ENCODE peak calls at places on chromosome 22, in eight cellular contexts. B is IMR-90, K is fibroblast of lung, V is upper lobe of right lung, I is endothelial cell of umbilical vein, A is heart left ventricle, D is adrenal gland, Z is esophagus muscularis mucosa. X is an unnamed sample.
A peak's percentile ranks its signal among the peaks of the same experiment; 100 is the strongest.

GRCh38 chr22:31062566-31063230 is 18.4 kb upstream of the SMTN start:
- DNase-seq in B (no peak), V (no peak), D (no peak), I (no peak), A (no peak), Z (no peak), K (no peak), X (no peak)

GRCh38 chr22:25970348-25970995 is 198.8 kb upstream of the SEZ6L start:
- DNase-seq in I (no peak), K (no peak), D (peak; percentile 12), Z (no peak), A (peak; percentile 65), B (no peak), V (no peak), X (no peak)

GRCh38 chr22:29914991-29915390 is 32.0 kb downstream of the MTMR3 start:
- DNase-seq in K (peak; percentile 22), V (no peak), Z (no peak), I (no peak), D (no peak), A (no peak), B (no peak), X (no peak)

GRCh38 chr22:48805516-48805915 is 1022.2 kb downstream of the BRD1 start:
- DNase-seq in K (no peak), I (no peak), V (no peak), Z (no peak), D (no peak), A (no peak), B (no peak), X (no peak)

GRCh38 chr22:31139866-31140716 is at the start of gene PLA2G3:
- DNase-seq in I (peak; percentile 27), V (peak; percentile 93), A (no peak), B (peak; percentile 60), K (peak; percentile 65), Z (no peak), D (no peak), X (no peak)

GRCh38 chr22:47195676-47196492 is 433.4 kb downstream of the TBC1D22A start:
- DNase-seq in K (no peak), B (no peak), D (no peak), V (peak; percentile 62), Z (no peak), A (no peak), I (no peak), X (no peak)

GRCh38 chr22:43345761-43346261 is 2.6 kb upstream of the SCUBE1 start:
- DNase-seq in K (no peak), D (no peak), B (no peak), I (no peak), Z (no peak), V (peak; percentile 42), A (no peak), X (no peak)

GRCh38 chr22:30128511-30128910 is 48.2 kb downstream of the HORMAD2 start:
- DNase-seq in K (no peak), D (no peak), A (no peak), Z (no peak), B (no peak), I (no peak), V (no peak), X (no peak)

GRCh38 chr22:48391820-48392219 is 1435.9 kb downstream of the BRD1 start:
- DNase-seq in D (no peak), V (no peak), Z (peak; percentile 62), I (no peak), B (no peak), K (no peak), A (no peak), X (no peak)

GRCh38 chr22:29825578-29825977 is 12.5 kb downstream of the ASCC2 start:
- DNase-seq in B (no peak), Z (no peak), V (no peak), I (no peak), D (no peak), K (no peak), A (no peak), X (no peak)

GRCh38 chr22:50673231-50674126 is 856 bp downstream of the SHANK3 start:
- DNase-seq in I (peak; percentile 68), B (no peak), K (no peak), V (no peak), Z (peak; percentile 80), D (no peak), A (no peak), X (no peak)

GRCh38 chr22:42621505-42622002 is 6.9 kb upstream of the POLDIP3 start:
- DNase-seq in I (peak; percentile 51), V (peak; percentile 88), D (peak; percentile 78), K (peak; percentile 60), Z (no peak), B (peak; percentile 61), A (peak; percentile 73), X (peak; percentile 66)

GRCh38 chr22:40076702-40077645 is 82.2 kb downstream of the FAM83F start:
- DNase-seq in A (no peak), Z (no peak), V (no peak), D (no peak), B (peak; percentile 43), I (no peak), K (peak; percentile 21), X (no peak)

GRCh38 chr22:30701872-30702271 is 7.2 kb downstream of the OSBP2 start:
- DNase-seq in D (no peak), Z (no peak), V (no peak), I (no peak), A (no peak), B (peak; percentile 61), K (peak; percentile 66), X (no peak)

GRCh38 chr22:37996079-37996478 is 11.7 kb upstream of the SOX10 start:
- DNase-seq in B (no peak), V (no peak), Z (no peak), K (no peak), D (no peak), I (no peak), A (no peak), X (no peak)
- H3K27ac ChIP-seq in B (no peak overlapping the region), V (no peak overlapping the region), Z (no peak overlapping the region), K (no peak overlapping the region), D (no peak overlapping the region), I (no peak overlapping the region), A (no peak overlapping the region), X (no peak overlapping the region)

GRCh38 chr22:37905534-37906363 is at the start of gene MICALL1:
- DNase-seq in Z (no peak), K (peak; percentile 79), D (peak; percentile 70), I (peak; percentile 69), A (peak; percentile 79), V (peak; percentile 89), B (peak; percentile 67), X (peak; percentile 73)
- TF ChIP-seq CTCF in Z (peak; percentile 34), K (no peak), D (peak; percentile 45), I (no peak), A (no peak), V (no peak), B (peak; percentile 46), X (peak; percentile 62)

DNA sequence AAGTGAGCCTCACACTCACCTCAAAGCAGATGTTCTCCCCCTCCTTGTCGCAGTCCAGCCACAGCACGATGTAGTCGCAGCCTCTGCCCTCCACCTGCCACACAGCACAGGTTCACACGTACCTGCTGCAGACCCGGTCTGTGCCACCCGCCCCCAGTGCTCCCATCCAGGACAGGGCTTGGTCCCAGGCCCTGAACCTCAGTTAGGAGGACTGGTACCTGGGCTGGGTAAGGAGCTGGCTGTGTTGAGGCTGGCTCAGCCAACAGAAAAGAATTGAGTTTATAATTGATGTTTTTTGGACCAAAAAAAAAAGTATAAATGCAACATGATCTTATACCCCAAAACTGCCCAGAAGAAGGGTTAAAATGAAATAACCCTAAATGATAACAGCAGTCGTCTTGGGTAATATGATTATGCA is 10.7 kb downstream of the TOP3B start:
- DNase-seq in B (no peak), A (no peak), Z (no peak), K (no peak), V (no peak), I (no peak), D (no peak), X (no peak)
- H3K36me3 ChIP-seq in B (peaks cover 74% of the 10 kb centered on the region), A (peaks cover 14% of the 10 kb centered on the region), Z (peaks cover 63% of the 10 kb centered on the region), K (peaks cover 41% of the 10 kb centered on the region), V (peaks cover 88% of the 10 kb centered on the region), I (peaks cover 27% of the 10 kb centered on the region), D (peaks cover 75% of the 10 kb centered on the region), X (no peaks in the 10 kb centered on the region)

DNA sequence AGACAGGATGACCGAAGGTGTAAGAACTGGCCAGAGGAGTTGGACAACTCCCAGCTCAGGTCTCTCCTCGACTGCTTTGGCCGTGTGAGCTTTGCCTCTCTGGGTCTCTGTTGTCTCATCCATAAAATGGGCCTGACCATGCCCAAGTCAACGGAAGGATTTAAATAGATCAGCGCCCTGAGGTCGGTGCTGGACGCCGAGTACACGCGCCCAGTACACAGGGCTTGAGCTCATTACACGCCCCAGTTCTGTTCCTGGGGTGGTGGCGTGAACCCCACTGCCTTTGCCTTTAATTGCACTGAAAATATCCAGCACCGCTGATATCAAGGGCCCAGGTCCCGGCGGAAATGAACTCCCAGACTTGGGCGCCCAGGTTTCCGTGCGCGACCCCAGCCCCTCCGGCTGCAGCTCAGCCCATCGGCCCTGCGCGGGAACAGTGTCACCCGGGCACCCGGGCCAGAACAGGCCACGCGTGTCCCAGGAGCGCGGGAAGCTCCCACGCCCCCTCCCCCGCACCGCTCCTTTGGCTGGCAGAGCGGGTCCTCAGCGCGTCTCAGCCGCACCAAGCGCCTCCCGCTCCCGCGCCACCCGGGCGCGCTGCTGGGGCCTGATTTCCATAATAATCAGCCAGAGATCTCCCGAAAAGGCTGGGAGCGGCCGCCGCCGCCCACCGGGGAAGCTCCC is 42.2 kb downstream of the CYTH4 start:
- DNase-seq in Z (no peak), B (no peak), V (peak; percentile 58), K (no peak), I (no peak), D (no peak), A (no peak), X (no peak)
- H3K27ac ChIP-seq in Z (no peak overlapping the region), B (no peak overlapping the region), V (no peak overlapping the region), K (no peak overlapping the region), I (no peak overlapping the region), D (no peak overlapping the region), A (no peak overlapping the region), X (no peak overlapping the region)

GRCh38 chr22:37253164-37253660 is 9.1 kb upstream of the RAC2 start:
- DNase-seq in Z (no peak), A (no peak), B (no peak), V (no peak), K (peak; percentile 40), D (no peak), I (peak; percentile 58), X (no peak)
- TF ChIP-seq CTCF in Z (no peak), A (no peak), B (peak; percentile 10), V (no peak), K (peak; percentile 25), D (no peak), I (peak; percentile 7), X (no peak)

DNA sequence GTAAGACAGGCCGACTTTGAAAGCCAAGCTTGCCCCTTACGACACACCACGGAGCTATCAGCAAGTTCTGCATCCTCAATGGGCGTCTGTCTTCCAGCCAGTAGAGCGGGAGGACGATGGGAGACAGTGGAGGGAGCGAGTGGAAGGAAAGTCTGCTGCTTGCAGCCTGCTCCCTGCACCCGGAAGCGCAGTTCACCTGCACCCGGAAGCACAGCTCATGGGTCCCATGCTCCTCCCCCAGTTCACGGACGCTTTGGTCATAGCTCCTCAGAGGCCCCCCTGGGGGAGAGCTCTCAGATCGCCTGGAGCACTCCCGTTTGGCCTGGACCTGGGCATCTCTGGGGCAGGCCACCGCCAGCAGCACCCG is 51.3 kb downstream of the FBLN1 start:
- DNase-seq in Z (no peak), B (no peak), D (peak; percentile 26), I (no peak), K (no peak), V (no peak), A (no peak), X (no peak)
- H3K36me3 ChIP-seq in Z (no peaks in the 10 kb centered on the region), B (peaks cover 49% of the 10 kb centered on the region), D (no peaks in the 10 kb centered on the region), I (no peaks in the 10 kb centered on the region), K (peaks cover 2% of the 10 kb centered on the region), V (no peaks in the 10 kb centered on the region), A (no peaks in the 10 kb centered on the region), X (no peaks in the 10 kb centered on the region)

X was measured in uterus.